ENCODE peak calls at places on chromosomes 5 and 9, in four cellular contexts. J is type B pancreatic cell, V is mucosa of descending colon, R is foreskin fibroblast. E is an unnamed sample.

GRCh38 chr9:91839926-91840464 is 110.0 kb downstream of the ROR2 start:
- DNase-seq in V (no peak), J (no peak), R (no peak), E (no peak)

GRCh38 chr5:21784487-21784886 is 1068.7 kb downstream of the CDH12 start:
- DNase-seq in R (no peak), J (no peak), V (no peak), E (no peak)

GRCh38 chr5:144778546-144778945 is 607.9 kb downstream of the KCTD16 start:
- DNase-seq in J (no peak), V (no peak), R (no peak), E (no peak)

GRCh38 chr5:154370730-154371334 is 75.0 kb upstream of the SAP30L start:
- DNase-seq in J (no peak), V (no peak), R (peak), E (no peak)

GRCh38 chr5:168865973-168866372 is 286.8 kb upstream of the PANK3 start:
- DNase-seq in V (no peak), J (no peak), R (peak), E (no peak)

GRCh38 chr5:61280205-61280604 is 51.9 kb upstream of the ZSWIM6 start:
- DNase-seq in V (no peak), R (peak), J (no peak), E (peak)

GRCh38 chr9:37331871-37332270 is 90.6 kb upstream of the GRHPR start:
- DNase-seq in J (no peak), V (no peak), R (no peak), E (no peak)

GRCh38 chr5:150009671-150010387 is 9.3 kb downstream of the HMGXB3 start:
- DNase-seq in J (no peak), V (no peak), R (peak), E (no peak)

GRCh38 chr5:149002053-149002452 is 60.8 kb downstream of the SH3TC2 start:
- DNase-seq in R (peak), V (no peak), J (no peak), E (peak)

GRCh38 chr5:142129447-142129846 is 20.9 kb downstream of the NDFIP1 start:
- DNase-seq in V (no peak), R (no peak), J (no peak), E (no peak)

GRCh38 chr9:21465859-21466518 is 16.1 kb downstream of the IFNE start:
- DNase-seq in R (peak), V (no peak), J (no peak), E (peak)

GRCh38 chr5:61653802-61654580 is 321.9 kb downstream of the ZSWIM6 start:
- DNase-seq in V (no peak), R (no peak), J (no peak), E (no peak)

GRCh38 chr9:89367281-89367680 is 49.0 kb downstream of the SECISBP2 start:
- DNase-seq in V (no peak), J (no peak), R (no peak), E (no peak)

GRCh38 chr5:159878988-159879471 is 37.3 kb upstream of the ADRA1B start:
- DNase-seq in V (peak), J (no peak), R (peak), E (peak)

GRCh38 chr5:132496631-132497487 is 6.3 kb upstream of the IRF1 start:
- DNase-seq in R (peak), V (peak), J (peak), E (peak)

GRCh38 chr5:115977988-115978387 is 15.7 kb downstream of the LVRN start:
- DNase-seq in V (no peak), J (no peak), R (peak), E (peak)

GRCh38 chr9:82332774-82333152 is 344.2 kb downstream of the SPATA31D1 start:
- DNase-seq in R (no peak), J (no peak), V (no peak), E (no peak)

GRCh38 chr5:114192108-114192507 is 169.8 kb upstream of the KCNN2 start:
- DNase-seq in R (peak), V (no peak), J (no peak), E (peak)

GRCh38 chr5:124919752-124920151 is 173.3 kb upstream of the ZNF608 start:
- DNase-seq in V (no peak), J (no peak), R (no peak), E (no peak)

GRCh38 chr9:136775191-136775590 is 10.9 kb upstream of the LCN15 start:
- DNase-seq in R (no peak), V (peak), J (no peak), E (no peak)

GRCh38 chr9:108149346-108149745 is 659.8 kb upstream of the KLF4 start:
- DNase-seq in R (no peak), J (no peak), V (no peak), E (no peak)

GRCh38 chr9:79014929-79015699 is 556.7 kb upstream of the TLE4 start:
- DNase-seq in V (no peak), R (peak), J (no peak), E (no peak)

DNA sequence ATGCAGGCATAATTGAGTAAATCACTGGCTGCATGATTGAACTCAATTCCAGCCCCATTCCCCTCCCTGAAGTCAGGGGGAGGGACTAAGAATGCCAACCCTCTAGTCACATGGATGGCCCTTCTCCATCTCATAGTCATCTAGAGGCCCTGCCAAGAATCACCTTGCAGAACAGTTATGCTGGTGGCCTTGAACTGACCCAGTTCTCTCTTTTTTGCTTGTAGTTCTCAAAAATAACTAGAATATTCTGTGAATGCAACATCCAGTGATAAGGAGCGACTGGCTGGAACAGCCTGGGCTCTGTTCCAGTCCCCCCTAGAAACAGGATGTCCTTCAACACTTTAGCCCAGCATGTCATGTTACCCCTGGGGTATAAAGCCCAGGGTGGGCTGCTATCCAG is 31.7 kb downstream of the SLC35A4 start:
- DNase-seq in V (no peak), R (no peak), J (no peak), E (peak)
- TF ChIP-seq CTCF in V (no peak), R (no peak), J (no peak), E (no peak)

GRCh38 chr5:9567039-9567438 is 21.2 kb upstream of the SEMA5A start:
- DNase-seq in V (no peak), J (no peak), R (no peak), E (no peak)

GRCh38 chr5:9562101-9562500 is 16.2 kb upstream of the SEMA5A start:
- DNase-seq in R (peak), J (no peak), V (no peak), E (peak)

GRCh38 chr5:9559965-9560364 is 14.1 kb upstream of the SEMA5A start:
- DNase-seq in R (no peak), J (no peak), V (no peak), E (no peak)

GRCh38 chr5:9564752-9565151 is 18.9 kb upstream of the SEMA5A start:
- DNase-seq in J (no peak), V (no peak), R (no peak), E (no peak)
- TF ChIP-seq CTCF in J (no peak), V (no peak), R (no peak), E (no peak)

GRCh38 chr5:50655067-50655809 is 11.2 kb upstream of the PARP8 start:
- DNase-seq in V (no peak), R (no peak), J (no peak), E (no peak)
- TF ChIP-seq CTCF in V (no peak), R (no peak), J (no peak), E (no peak)

GRCh38 chr5:128850049-128850448 is 115.2 kb upstream of the SLC27A6 start:
- DNase-seq in R (no peak), V (no peak), J (no peak), E (no peak)

GRCh38 chr5:128842241-128842640 is 123.0 kb upstream of the SLC27A6 start:
- DNase-seq in J (no peak), V (no peak), R (peak), E (peak)

GRCh38 chr5:128838631-128839030 is 126.7 kb upstream of the SLC27A6 start:
- DNase-seq in V (no peak), R (no peak), J (no peak), E (no peak)

GRCh38 chr5:128844354-128844923 is 120.8 kb upstream of the SLC27A6 start:
- DNase-seq in R (peak), J (no peak), V (no peak), E (peak)
- TF ChIP-seq CTCF in R (peak), J (peak), V (no peak), E (peak)

GRCh38 chr5:151058301-151058700 is 22.5 kb downstream of the TNIP1 start:
- DNase-seq in V (no peak), R (no peak), J (no peak), E (no peak)
- TF ChIP-seq CTCF in V (no peak), R (peak), J (peak), E (no peak)

DNA sequence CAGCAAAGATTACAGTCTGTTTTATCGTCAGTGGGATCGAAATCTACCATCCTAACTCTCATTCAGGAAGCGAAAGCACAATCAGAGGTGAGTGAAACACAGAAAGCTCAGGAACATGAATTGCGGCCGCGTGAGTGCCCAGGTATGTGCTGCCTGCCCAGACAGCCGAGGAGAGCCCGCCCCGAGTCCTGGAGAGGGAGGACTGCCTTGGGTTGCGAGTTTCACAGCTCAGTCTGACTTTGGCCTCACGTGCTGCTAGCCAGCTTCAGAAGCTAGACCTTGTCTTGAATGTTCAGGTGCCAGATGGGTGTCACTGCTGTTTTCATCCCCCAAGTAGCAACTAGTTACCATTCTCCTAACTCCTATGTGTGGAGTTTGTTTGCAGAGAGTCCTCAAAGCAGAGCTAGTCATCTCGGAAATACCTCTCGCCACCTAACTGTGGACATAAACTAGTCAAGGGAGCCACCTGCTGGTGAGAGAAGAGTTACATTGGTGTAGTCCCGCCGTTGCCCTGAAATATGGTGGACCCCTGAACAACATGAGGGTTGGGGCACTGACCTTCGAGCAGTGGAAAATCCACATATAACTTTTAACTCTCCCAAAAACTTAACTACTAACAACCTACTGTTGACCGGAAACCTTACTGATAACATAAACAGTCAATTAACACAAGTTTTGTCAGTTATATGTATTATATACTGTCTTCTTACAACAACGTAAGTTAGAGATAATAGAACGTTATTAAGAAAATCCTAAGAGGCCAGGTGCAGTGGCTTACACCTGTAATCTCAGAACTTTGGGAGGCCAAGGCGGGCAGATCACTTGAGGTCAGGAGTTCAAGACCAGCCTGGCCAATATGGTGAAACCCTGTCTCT is 80.9 kb downstream of the GOLPH3 start:
- DNase-seq in R (peak), J (no peak), V (no peak), E (peak)
- TF ChIP-seq CTCF in R (peak), J (peak), V (no peak), E (peak)

GRCh38 chr5:173785421-173785820 is 102.7 kb upstream of the CPEB4 start:
- DNase-seq in V (no peak), R (no peak), J (no peak), E (no peak)

GRCh38 chr5:173790177-173790719 is 97.9 kb upstream of the CPEB4 start:
- DNase-seq in V (no peak), R (no peak), J (no peak), E (no peak)

GRCh38 chr5:173789031-173789920 is 98.9 kb upstream of the CPEB4 start:
- DNase-seq in J (no peak), R (peak), V (no peak), E (peak)

GRCh38 chr5:173785866-173786265 is 102.3 kb upstream of the CPEB4 start:
- DNase-seq in V (no peak), J (no peak), R (no peak), E (no peak)

DNA sequence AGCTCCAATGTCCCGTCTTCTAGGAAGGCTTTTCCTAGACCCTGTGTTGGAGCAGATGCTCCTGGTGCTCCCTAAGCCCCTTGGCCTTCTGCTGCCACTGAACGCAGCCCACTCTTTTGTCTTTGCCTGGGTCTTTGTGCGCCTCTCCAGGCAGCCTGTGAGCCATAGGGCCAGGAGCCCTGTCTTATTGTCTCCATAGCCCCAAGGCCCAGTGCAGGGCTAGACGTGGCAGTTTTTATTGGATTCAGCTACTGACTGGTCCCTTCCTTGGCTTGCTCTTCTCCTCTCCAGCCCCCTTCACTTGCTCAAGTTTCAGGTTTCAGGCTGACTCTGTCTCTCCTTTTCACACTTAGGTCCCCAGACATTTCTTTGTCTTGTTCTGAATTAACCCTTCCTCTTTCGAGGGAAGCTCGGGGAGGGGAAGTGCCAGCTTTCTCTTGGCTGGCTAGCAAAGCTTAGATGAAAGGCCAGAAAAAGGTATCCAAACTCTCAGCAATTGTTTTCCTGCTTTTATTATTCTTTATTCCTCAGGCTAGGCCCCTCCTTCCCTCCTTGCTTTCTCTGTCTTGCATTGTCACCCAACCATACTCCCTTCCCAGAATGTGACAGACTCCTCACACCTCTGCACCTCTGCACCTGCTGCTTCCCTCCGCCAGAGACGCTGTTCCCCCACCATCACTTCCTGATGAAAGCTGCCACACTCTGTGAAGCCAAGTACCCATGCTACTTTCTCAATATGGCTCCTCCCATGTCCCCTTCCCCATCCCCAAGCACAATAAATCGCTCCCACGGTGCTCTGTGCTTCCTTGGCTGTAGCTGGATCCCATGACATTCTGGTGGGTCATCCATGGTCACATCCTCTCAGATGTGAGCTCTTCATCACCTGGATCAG is 101.6 kb upstream of the CPEB4 start:
- DNase-seq in R (no peak), V (no peak), J (no peak), E (no peak)
- TF ChIP-seq CTCF in R (no peak), V (no peak), J (no peak), E (no peak)

E was measured in MCF 10A.